ENCODE peak calls at places on chromosomes 13 and 19, in nine cellular contexts. One of them, this sample, is unnamed. For H3K4me1, the result is how much of the 10 kb centered on the place peaks cover.

GRCh38 chr19:1041835-1042685 is 2.2 kb downstream of the ABCA7 start:
- DNase-seq in ovary: no peak
- DNase-seq in upper lobe of right lung: no peak
- DNase-seq in thoracic aorta: no peak
- DNase-seq in IMR-90: no peak
- DNase-seq in uterus: no peak
- DNase-seq in fibroblast of lung: no peak
- DNase-seq in transverse colon: peak
- DNase-seq in tibial nerve: no peak
- DNase-seq in this sample: peak

GRCh38 chr19:10227215-10227971 is 3.7 kb downstream of the S1PR2 start:
- DNase-seq in ovary: peak
- DNase-seq in upper lobe of right lung: peak
- DNase-seq in thoracic aorta: no peak
- DNase-seq in IMR-90: no peak
- DNase-seq in uterus: peak
- DNase-seq in fibroblast of lung: no peak
- DNase-seq in transverse colon: no peak
- DNase-seq in tibial nerve: peak
- DNase-seq in this sample: peak

GRCh38 chr19:19627716-19628498 is at the start of gene LPAR2:
- DNase-seq in ovary: peak
- DNase-seq in upper lobe of right lung: peak
- DNase-seq in thoracic aorta: no peak
- DNase-seq in IMR-90: no peak
- DNase-seq in uterus: no peak
- DNase-seq in fibroblast of lung: peak
- DNase-seq in transverse colon: peak
- DNase-seq in tibial nerve: no peak
- DNase-seq in this sample: peak

GRCh38 chr13:66835040-66835628 is 395.0 kb downstream of the PCDH9 start:
- DNase-seq in ovary: peak
- DNase-seq in upper lobe of right lung: no peak
- DNase-seq in thoracic aorta: no peak
- DNase-seq in IMR-90: peak
- DNase-seq in uterus: peak
- DNase-seq in fibroblast of lung: peak
- DNase-seq in transverse colon: peak
- DNase-seq in tibial nerve: peak
- DNase-seq in this sample: peak

GRCh38 chr19:46729696-46730095 is 12.8 kb upstream of the PRKD2 start:
- DNase-seq in ovary: no peak
- DNase-seq in upper lobe of right lung: no peak
- DNase-seq in thoracic aorta: no peak
- DNase-seq in IMR-90: no peak
- DNase-seq in uterus: no peak
- DNase-seq in fibroblast of lung: no peak
- DNase-seq in transverse colon: no peak
- DNase-seq in tibial nerve: no peak
- DNase-seq in this sample: no peak

GRCh38 chr13:57568865-57569264 is 62.7 kb upstream of the PCDH17 start:
- DNase-seq in ovary: no peak
- DNase-seq in upper lobe of right lung: no peak
- DNase-seq in thoracic aorta: no peak
- DNase-seq in IMR-90: no peak
- DNase-seq in uterus: no peak
- DNase-seq in fibroblast of lung: no peak
- DNase-seq in transverse colon: no peak
- DNase-seq in tibial nerve: no peak
- DNase-seq in this sample: no peak

GRCh38 chr19:49890349-49891311 is 6.1 kb downstream of the IL4I1 start:
- DNase-seq in ovary: peak
- DNase-seq in upper lobe of right lung: peak
- DNase-seq in thoracic aorta: no peak
- DNase-seq in IMR-90: no peak
- DNase-seq in uterus: no peak
- DNase-seq in fibroblast of lung: no peak
- DNase-seq in transverse colon: peak
- DNase-seq in tibial nerve: no peak
- DNase-seq in this sample: no peak

GRCh38 chr13:42525035-42525504 is 48.9 kb upstream of the TNFSF11 start:
- DNase-seq in ovary: no peak
- DNase-seq in upper lobe of right lung: no peak
- DNase-seq in thoracic aorta: no peak
- DNase-seq in IMR-90: no peak
- DNase-seq in uterus: no peak
- DNase-seq in fibroblast of lung: peak
- DNase-seq in transverse colon: no peak
- DNase-seq in tibial nerve: no peak
- DNase-seq in this sample: no peak

GRCh38 chr13:33757713-33758112 is 60.2 kb upstream of the RFC3 start:
- DNase-seq in ovary: no peak
- DNase-seq in upper lobe of right lung: no peak
- DNase-seq in thoracic aorta: no peak
- DNase-seq in IMR-90: no peak
- DNase-seq in uterus: no peak
- DNase-seq in fibroblast of lung: no peak
- DNase-seq in transverse colon: no peak
- DNase-seq in tibial nerve: no peak
- DNase-seq in this sample: no peak

GRCh38 chr13:45749026-45749759 is 47.1 kb downstream of the CBY2 start:
- DNase-seq in ovary: no peak
- DNase-seq in upper lobe of right lung: no peak
- DNase-seq in thoracic aorta: no peak
- DNase-seq in IMR-90: no peak
- DNase-seq in uterus: no peak
- DNase-seq in fibroblast of lung: no peak
- DNase-seq in transverse colon: no peak
- DNase-seq in tibial nerve: no peak
- DNase-seq in this sample: no peak

GRCh38 chr13:59601993-59602392 is 561.7 kb downstream of the DIAPH3 start:
- DNase-seq in ovary: no peak
- DNase-seq in upper lobe of right lung: no peak
- DNase-seq in thoracic aorta: no peak
- DNase-seq in IMR-90: no peak
- DNase-seq in uterus: no peak
- DNase-seq in fibroblast of lung: no peak
- DNase-seq in transverse colon: no peak
- DNase-seq in tibial nerve: no peak
- DNase-seq in this sample: no peak

GRCh38 chr19:13899393-13899792 is 6.5 kb downstream of the BRME1 start:
- DNase-seq in ovary: no peak
- DNase-seq in upper lobe of right lung: no peak
- DNase-seq in thoracic aorta: no peak
- DNase-seq in IMR-90: no peak
- DNase-seq in uterus: no peak
- DNase-seq in fibroblast of lung: no peak
- DNase-seq in transverse colon: peak
- DNase-seq in tibial nerve: no peak
- DNase-seq in this sample: no peak

GRCh38 chr13:75437582-75438318 is 44.2 kb downstream of the TBC1D4 start:
- DNase-seq in ovary: no peak
- DNase-seq in upper lobe of right lung: no peak
- DNase-seq in thoracic aorta: no peak
- DNase-seq in IMR-90: peak
- DNase-seq in uterus: no peak
- DNase-seq in fibroblast of lung: peak
- DNase-seq in transverse colon: no peak
- DNase-seq in tibial nerve: no peak
- DNase-seq in this sample: no peak

GRCh38 chr13:75430618-75431209 is 51.3 kb downstream of the TBC1D4 start:
- DNase-seq in ovary: no peak
- DNase-seq in upper lobe of right lung: no peak
- DNase-seq in thoracic aorta: no peak
- DNase-seq in IMR-90: no peak
- DNase-seq in uterus: no peak
- DNase-seq in fibroblast of lung: no peak
- DNase-seq in transverse colon: no peak
- DNase-seq in tibial nerve: no peak
- DNase-seq in this sample: no peak

GRCh38 chr13:75432811-75433244 is 49.1 kb downstream of the TBC1D4 start:
- DNase-seq in ovary: no peak
- DNase-seq in upper lobe of right lung: no peak
- DNase-seq in thoracic aorta: no peak
- DNase-seq in IMR-90: no peak
- DNase-seq in uterus: no peak
- DNase-seq in fibroblast of lung: no peak
- DNase-seq in transverse colon: no peak
- DNase-seq in tibial nerve: no peak
- DNase-seq in this sample: no peak

GRCh38 chr13:75426421-75426820 is 55.5 kb downstream of the TBC1D4 start:
- DNase-seq in ovary: no peak
- DNase-seq in upper lobe of right lung: no peak
- DNase-seq in thoracic aorta: no peak
- DNase-seq in IMR-90: no peak
- DNase-seq in uterus: no peak
- DNase-seq in fibroblast of lung: no peak
- DNase-seq in transverse colon: no peak
- DNase-seq in tibial nerve: no peak
- DNase-seq in this sample: no peak

GRCh38 chr13:75432045-75432444 is 49.9 kb downstream of the TBC1D4 start:
- DNase-seq in ovary: no peak
- DNase-seq in upper lobe of right lung: no peak
- DNase-seq in thoracic aorta: no peak
- DNase-seq in IMR-90: peak
- DNase-seq in uterus: no peak
- DNase-seq in fibroblast of lung: no peak
- DNase-seq in transverse colon: no peak
- DNase-seq in tibial nerve: no peak
- DNase-seq in this sample: no peak
- TF ChIP-seq CTCF in ovary: no peak
- TF ChIP-seq CTCF in upper lobe of right lung: no peak
- TF ChIP-seq CTCF in thoracic aorta: no peak
- TF ChIP-seq CTCF in IMR-90: no peak
- TF ChIP-seq CTCF in uterus: no peak
- TF ChIP-seq CTCF in fibroblast of lung: no peak
- TF ChIP-seq CTCF in transverse colon: no peak
- TF ChIP-seq CTCF in tibial nerve: no peak
- TF ChIP-seq CTCF in this sample: no peak

DNA sequence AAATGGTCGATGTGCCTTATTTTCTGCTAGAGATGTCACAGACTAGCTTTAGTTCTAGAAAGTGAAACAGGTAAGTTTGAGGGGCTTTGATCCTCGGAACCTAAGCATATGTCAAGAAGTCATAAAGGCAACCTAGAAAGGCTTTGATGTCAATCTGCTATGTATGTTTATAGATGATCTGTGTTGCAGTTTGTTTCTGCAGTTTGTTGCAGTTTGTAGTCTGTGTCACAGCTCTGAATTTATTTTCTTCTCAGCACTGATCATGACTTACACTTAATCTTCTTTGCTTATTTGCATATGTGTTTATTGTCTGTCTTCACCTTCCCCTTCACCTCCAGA is 5.9 kb downstream of the LSM14A start:
- DNase-seq in ovary: no peak
- DNase-seq in upper lobe of right lung: no peak
- DNase-seq in thoracic aorta: no peak
- DNase-seq in IMR-90: no peak
- DNase-seq in uterus: no peak
- DNase-seq in fibroblast of lung: no peak
- DNase-seq in transverse colon: no peak
- DNase-seq in tibial nerve: no peak
- DNase-seq in this sample: no peak
- H3K4me1 ChIP-seq in ovary: under half
- H3K4me1 ChIP-seq in upper lobe of right lung: half or more
- H3K4me1 ChIP-seq in thoracic aorta: half or more
- H3K4me1 ChIP-seq in IMR-90: under half
- H3K4me1 ChIP-seq in uterus: under half
- H3K4me1 ChIP-seq in fibroblast of lung: under half
- H3K4me1 ChIP-seq in transverse colon: half or more
- H3K4me1 ChIP-seq in tibial nerve: under half
- H3K4me1 ChIP-seq in this sample: half or more

GRCh38 chr19:42421591-42422031 is 5.6 kb downstream of the LIPE start:
- DNase-seq in ovary: peak
- DNase-seq in upper lobe of right lung: no peak
- DNase-seq in thoracic aorta: no peak
- DNase-seq in IMR-90: no peak
- DNase-seq in uterus: no peak
- DNase-seq in fibroblast of lung: no peak
- DNase-seq in transverse colon: no peak
- DNase-seq in tibial nerve: no peak
- DNase-seq in this sample: no peak

GRCh38 chr19:42422092-42422575 is 5.1 kb downstream of the LIPE start:
- DNase-seq in ovary: no peak
- DNase-seq in upper lobe of right lung: no peak
- DNase-seq in thoracic aorta: no peak
- DNase-seq in IMR-90: no peak
- DNase-seq in uterus: no peak
- DNase-seq in fibroblast of lung: no peak
- DNase-seq in transverse colon: no peak
- DNase-seq in tibial nerve: no peak
- DNase-seq in this sample: no peak

GRCh38 chr19:42422576-42423461 is 4.4 kb downstream of the LIPE start:
- DNase-seq in ovary: peak
- DNase-seq in upper lobe of right lung: peak
- DNase-seq in thoracic aorta: no peak
- DNase-seq in IMR-90: no peak
- DNase-seq in uterus: no peak
- DNase-seq in fibroblast of lung: peak
- DNase-seq in transverse colon: peak
- DNase-seq in tibial nerve: no peak
- DNase-seq in this sample: no peak

GRCh38 chr19:42420055-42420544 is 7.1 kb downstream of the LIPE start:
- DNase-seq in ovary: peak
- DNase-seq in upper lobe of right lung: peak
- DNase-seq in thoracic aorta: no peak
- DNase-seq in IMR-90: peak
- DNase-seq in uterus: no peak
- DNase-seq in fibroblast of lung: peak
- DNase-seq in transverse colon: peak
- DNase-seq in tibial nerve: no peak
- DNase-seq in this sample: no peak

DNA sequence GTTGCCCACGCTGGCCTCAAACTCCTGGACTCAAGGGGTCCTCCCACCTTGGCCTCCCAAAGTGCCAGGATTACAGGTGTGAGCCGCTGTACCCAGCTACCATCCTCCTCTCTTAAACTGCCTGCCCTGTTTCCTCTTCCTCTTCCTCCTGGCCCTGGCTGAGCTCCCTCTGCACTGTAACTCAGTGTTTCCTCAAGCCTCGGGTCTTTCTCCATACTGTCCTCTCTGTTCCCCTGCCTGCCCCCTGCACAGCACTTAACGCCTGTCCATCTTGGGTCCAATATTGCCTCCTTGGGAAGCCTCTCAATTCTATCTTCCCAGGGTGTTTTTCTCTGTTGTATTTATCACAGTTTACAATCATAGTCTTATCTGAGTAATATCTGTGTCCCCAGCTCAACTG is 6.1 kb downstream of the LIPE start:
- DNase-seq in ovary: no peak
- DNase-seq in upper lobe of right lung: no peak
- DNase-seq in thoracic aorta: no peak
- DNase-seq in IMR-90: no peak
- DNase-seq in uterus: no peak
- DNase-seq in fibroblast of lung: no peak
- DNase-seq in transverse colon: no peak
- DNase-seq in tibial nerve: no peak
- DNase-seq in this sample: no peak
- H3K4me3 ChIP-seq in ovary: no peak
- H3K4me3 ChIP-seq in upper lobe of right lung: no peak
- H3K4me3 ChIP-seq in thoracic aorta: no peak
- H3K4me3 ChIP-seq in IMR-90: no peak
- H3K4me3 ChIP-seq in uterus: no peak
- H3K4me3 ChIP-seq in fibroblast of lung: no peak
- H3K4me3 ChIP-seq in transverse colon: no peak
- H3K4me3 ChIP-seq in tibial nerve: no peak
- H3K4me3 ChIP-seq in this sample: no peak

GRCh38 chr13:113403255-113404104 is 39.5 kb upstream of the GRTP1 start:
- DNase-seq in ovary: no peak
- DNase-seq in upper lobe of right lung: peak
- DNase-seq in thoracic aorta: no peak
- DNase-seq in IMR-90: no peak
- DNase-seq in uterus: no peak
- DNase-seq in fibroblast of lung: no peak
- DNase-seq in transverse colon: no peak
- DNase-seq in tibial nerve: no peak
- DNase-seq in this sample: no peak
- TF ChIP-seq CTCF in ovary: no peak
- TF ChIP-seq CTCF in upper lobe of right lung: no peak
- TF ChIP-seq CTCF in thoracic aorta: no peak
- TF ChIP-seq CTCF in IMR-90: no peak
- TF ChIP-seq CTCF in uterus: no peak
- TF ChIP-seq CTCF in fibroblast of lung: no peak
- TF ChIP-seq CTCF in transverse colon: no peak
- TF ChIP-seq CTCF in tibial nerve: no peak
- TF ChIP-seq CTCF in this sample: no peak

This sample was measured in psoas muscle.